ENCODE peak calls at places on chromosomes 3 and 15, in seven cellular contexts. M is bronchial epithelial cell, C is left ventricle myocardium inferior, D is GM12865, E is lung, X is epithelial cell of esophagus, H is A549. V is an unnamed sample.
A peak's percentile ranks its signal among the peaks of the same experiment; 100 is the strongest.

GRCh38 chr15:85579011-85579701 is 198.8 kb downstream of the AKAP13 start:
- DNase-seq in M (no peak), C (peak; percentile 52), D (no peak), E (no peak), X (no peak), H (no peak), V (no peak)

GRCh38 chr3:149199474-149199873 is 22.2 kb downstream of the CP start:
- DNase-seq in M (peak; percentile 32), C (no peak), D (no peak), E (no peak), X (no peak), H (no peak), V (no peak)

GRCh38 chr3:100637197-100637631 is 27.8 kb downstream of the ADGRG7 start:
- DNase-seq in M (peak; percentile 22), C (no peak), D (no peak), E (no peak), X (peak; percentile 17), H (peak; percentile 62), V (no peak)

GRCh38 chr3:15009156-15009555 is 56.0 kb downstream of the MRPS25 start:
- DNase-seq in M (peak; percentile 6), C (no peak), D (no peak), E (no peak), X (no peak), H (no peak), V (no peak)

GRCh38 chr3:178195824-178196223 is 340.4 kb upstream of the KCNMB2 start:
- DNase-seq in M (peak; percentile 79), C (no peak), D (peak; percentile 17), E (no peak), X (peak; percentile 80), H (no peak), V (peak; percentile 12)

GRCh38 chr15:72474466-72474911 is 359 bp downstream of the ARIH1 start:
- DNase-seq in M (no peak), C (no peak), D (no peak), E (no peak), X (peak; percentile 24), H (no peak), V (no peak)

GRCh38 chr15:97174886-97175540 is 785.5 kb upstream of the ARRDC4 start:
- DNase-seq in M (no peak), C (no peak), D (no peak), E (no peak), X (peak; percentile 1), H (no peak), V (no peak)

GRCh38 chr15:78909791-78910228 is 35.0 kb downstream of the CTSH start:
- DNase-seq in M (peak; percentile 39), C (no peak), D (peak; percentile 60), E (no peak), X (peak; percentile 54), H (peak; percentile 63), V (no peak)

GRCh38 chr3:129627350-129628168 is 21.1 kb upstream of the PLXND1 start:
- DNase-seq in M (peak; percentile 81), C (peak; percentile 66), D (peak; percentile 86), E (peak; percentile 76), X (peak; percentile 85), H (peak; percentile 89), V (no peak)

GRCh38 chr3:150761831-150762661 is 923 bp downstream of the SIAH2 start:
- DNase-seq in M (peak; percentile 58), C (peak; percentile 40), D (peak; percentile 42), E (peak; percentile 55), X (peak; percentile 69), H (peak; percentile 65), V (no peak)

GRCh38 chr15:56972426-56972825 is 54.0 kb downstream of the TCF12 start:
- DNase-seq in M (no peak), C (no peak), D (no peak), E (no peak), X (no peak), H (no peak), V (no peak)

GRCh38 chr3:5754602-5755001 is 567.1 kb downstream of the EDEM1 start:
- DNase-seq in M (no peak), C (no peak), D (peak; percentile 85), E (no peak), X (no peak), H (no peak), V (no peak)

GRCh38 chr15:32802296-32802936 is 84.6 kb downstream of the GREM1 start:
- DNase-seq in M (peak; percentile 42), C (no peak), D (no peak), E (no peak), X (peak; percentile 25), H (no peak), V (peak; percentile 96)

GRCh38 chr3:153840487-153840886 is 280.7 kb upstream of the ARHGEF26 start:
- DNase-seq in M (peak; percentile 48), C (no peak), D (no peak), E (no peak), X (no peak), H (no peak), V (no peak)

GRCh38 chr3:171542976-171543375 is 82.8 kb upstream of the TNIK start:
- DNase-seq in M (peak; percentile 22), C (no peak), D (no peak), E (no peak), X (peak; percentile 33), H (no peak), V (no peak)

GRCh38 chr15:25832158-25832557 is 31.0 kb downstream of the ATP10A start:
- DNase-seq in M (no peak), C (no peak), D (no peak), E (no peak), X (no peak), H (no peak), V (no peak)

GRCh38 chr3:97820780-97821179 is 1.0 kb upstream of the CRYBG3 start:
- DNase-seq in M (no peak), C (no peak), D (no peak), E (no peak), X (no peak), H (no peak), V (no peak)

GRCh38 chr3:99625237-99625622 is 13.2 kb upstream of the COL8A1 start:
- DNase-seq in M (no peak), C (no peak), D (peak; percentile 55), E (no peak), X (no peak), H (no peak), V (no peak)

GRCh38 chr3:120418446-120418845 is 32.3 kb downstream of the FSTL1 start:
- DNase-seq in M (peak; percentile 37), C (no peak), D (no peak), E (no peak), X (peak; percentile 19), H (no peak), V (no peak)

GRCh38 chr3:120417272-120417911 is 33.4 kb downstream of the FSTL1 start:
- DNase-seq in M (peak; percentile 99), C (peak; percentile 89), D (peak; percentile 96), E (peak; percentile 95), X (peak; percentile 98), H (peak; percentile 97), V (peak; percentile 96)

GRCh38 chr3:120415756-120416155 is 35.0 kb downstream of the FSTL1 start:
- DNase-seq in M (no peak), C (no peak), D (no peak), E (no peak), X (no peak), H (no peak), V (no peak)

GRCh38 chr3:120418866-120419490 is 31.8 kb downstream of the FSTL1 start:
- DNase-seq in M (peak; percentile 69), C (peak; percentile 52), D (peak; percentile 69), E (peak; percentile 52), X (peak; percentile 75), H (peak; percentile 73), V (no peak)

GRCh38 chr3:120416868-120417267 is 33.9 kb downstream of the FSTL1 start:
- DNase-seq in M (no peak), C (no peak), D (no peak), E (no peak), X (no peak), H (no peak), V (no peak)
- H3K4me3 ChIP-seq in M (no peak overlapping the region), C (peak overlapping the region; percentile 52), D (no peak overlapping the region), E (no peak overlapping the region), X (peak overlapping the region; percentile 22), H (no peak overlapping the region), V (no peak overlapping the region)

GRCh38 chr15:91887321-91887720 is 33.8 kb downstream of the SLCO3A1 start:
- DNase-seq in M (no peak), C (peak; percentile 55), D (no peak), E (no peak), X (no peak), H (no peak), V (no peak)

GRCh38 chr15:91884604-91885003 is 31.1 kb downstream of the SLCO3A1 start:
- DNase-seq in M (no peak), C (no peak), D (no peak), E (no peak), X (no peak), H (no peak), V (no peak)

GRCh38 chr15:91885054-91885453 is 31.5 kb downstream of the SLCO3A1 start:
- DNase-seq in M (no peak), C (no peak), D (no peak), E (no peak), X (no peak), H (no peak), V (no peak)

GRCh38 chr15:91886878-91887277 is 33.4 kb downstream of the SLCO3A1 start:
- DNase-seq in M (no peak), C (no peak), D (no peak), E (no peak), X (no peak), H (no peak), V (no peak)

GRCh38 chr15:91885714-91886265 is 32.3 kb downstream of the SLCO3A1 start:
- DNase-seq in M (no peak), C (no peak), D (no peak), E (no peak), X (no peak), H (no peak), V (no peak)
- TF ChIP-seq CTCF in M (peak; percentile 25), C (peak; percentile 44), D (no peak), E (no peak), X (no peak), H (peak; percentile 15), V (no peak)

GRCh38 chr3:52893723-52894122 is 3.6 kb downstream of the STIMATE start:
- DNase-seq in M (no peak), C (no peak), D (no peak), E (no peak), X (no peak), H (no peak), V (no peak)

GRCh38 chr3:52896613-52897012 is 735 bp downstream of the STIMATE start:
- DNase-seq in M (no peak), C (no peak), D (no peak), E (peak; percentile 29), X (peak; percentile 14), H (no peak), V (no peak)

GRCh38 chr3:52894756-52895155 is 2.6 kb downstream of the STIMATE start:
- DNase-seq in M (no peak), C (no peak), D (no peak), E (no peak), X (no peak), H (no peak), V (no peak)

GRCh38 chr3:52897130-52898109 is at the start of gene STIMATE:
- DNase-seq in M (peak; percentile 77), C (peak; percentile 91), D (peak; percentile 88), E (peak; percentile 91), X (peak; percentile 90), H (peak; percentile 60), V (peak; percentile 36)

GRCh38 chr3:52895416-52895815 is 1.9 kb downstream of the STIMATE start:
- DNase-seq in M (no peak), C (no peak), D (no peak), E (no peak), X (peak; percentile 20), H (no peak), V (no peak)
- H3K4me3 ChIP-seq in M (no peak overlapping the region), C (peak overlapping the region; percentile 86), D (no peak overlapping the region), E (no peak overlapping the region), X (no peak overlapping the region), H (no peak overlapping the region), V (no peak overlapping the region)

GRCh38 chr15:59062985-59063384 is 42.0 kb upstream of the CCNB2 start:
- DNase-seq in M (no peak), C (no peak), D (peak; percentile 26), E (no peak), X (no peak), H (no peak), V (no peak)
- TF ChIP-seq CTCF in M (no peak), C (no peak), D (no peak), E (no peak), X (no peak), H (no peak), V (no peak)

V was measured in astrocyte of the cerebellum.